ENCODE peak calls at places on chromosomes 13 and 19, in four cellular contexts. One of them, this sample, is unnamed.

GRCh38 chr19:42122691-42123607 is 9.3 kb downstream of the POU2F2 start:
- DNase-seq in activated gamma-delta T cell treated with anti-CD3 and anti-CD28 coated beads, Interleukin-2, amount 50 U/mL, for 16 hours: no peak
- DNase-seq in AG09319: no peak
- DNase-seq in SW480: no peak
- DNase-seq in this sample: no peak

GRCh38 chr19:13037161-13037560 is 41.9 kb downstream of the NFIX start:
- DNase-seq in AG09319: no peak
- DNase-seq in activated gamma-delta T cell treated with anti-CD3 and anti-CD28 coated beads, Interleukin-2, amount 50 U/mL, for 16 hours: no peak
- DNase-seq in SW480: peak
- DNase-seq in this sample: no peak

GRCh38 chr19:18725755-18726416 is 42.4 kb downstream of the CRTC1 start:
- DNase-seq in SW480: no peak
- DNase-seq in AG09319: no peak
- DNase-seq in activated gamma-delta T cell treated with anti-CD3 and anti-CD28 coated beads, Interleukin-2, amount 50 U/mL, for 16 hours: no peak
- DNase-seq in this sample: no peak

GRCh38 chr19:47428177-47428894 is 9.0 kb upstream of the MEIS3 start:
- DNase-seq in AG09319: peak
- DNase-seq in activated gamma-delta T cell treated with anti-CD3 and anti-CD28 coated beads, Interleukin-2, amount 50 U/mL, for 16 hours: peak
- DNase-seq in SW480: peak
- DNase-seq in this sample: peak

GRCh38 chr13:26760835-26761582 is 423 bp upstream of the GPR12 start:
- DNase-seq in SW480: no peak
- DNase-seq in AG09319: no peak
- DNase-seq in activated gamma-delta T cell treated with anti-CD3 and anti-CD28 coated beads, Interleukin-2, amount 50 U/mL, for 16 hours: no peak
- DNase-seq in this sample: no peak

GRCh38 chr13:113907637-113908617 is 44.1 kb upstream of the GAS6 start:
- DNase-seq in SW480: peak
- DNase-seq in AG09319: no peak
- DNase-seq in activated gamma-delta T cell treated with anti-CD3 and anti-CD28 coated beads, Interleukin-2, amount 50 U/mL, for 16 hours: no peak
- DNase-seq in this sample: peak

GRCh38 chr19:10320602-10321416 is 5.0 kb upstream of the FDX2 start:
- DNase-seq in SW480: no peak
- DNase-seq in activated gamma-delta T cell treated with anti-CD3 and anti-CD28 coated beads, Interleukin-2, amount 50 U/mL, for 16 hours: no peak
- DNase-seq in AG09319: no peak
- DNase-seq in this sample: no peak

GRCh38 chr13:100443998-100444328 is 144.6 kb downstream of the GGACT start:
- DNase-seq in AG09319: no peak
- DNase-seq in SW480: no peak
- DNase-seq in activated gamma-delta T cell treated with anti-CD3 and anti-CD28 coated beads, Interleukin-2, amount 50 U/mL, for 16 hours: no peak
- DNase-seq in this sample: no peak

GRCh38 chr13:24036115-24036514 is 124.4 kb upstream of the SPATA13 start:
- DNase-seq in activated gamma-delta T cell treated with anti-CD3 and anti-CD28 coated beads, Interleukin-2, amount 50 U/mL, for 16 hours: no peak
- DNase-seq in SW480: no peak
- DNase-seq in AG09319: no peak
- DNase-seq in this sample: no peak

GRCh38 chr13:20232556-20233277 is 598 bp upstream of the GJB6 start:
- DNase-seq in SW480: no peak
- DNase-seq in AG09319: no peak
- DNase-seq in activated gamma-delta T cell treated with anti-CD3 and anti-CD28 coated beads, Interleukin-2, amount 50 U/mL, for 16 hours: no peak
- DNase-seq in this sample: no peak

GRCh38 chr19:10603084-10603872 is 16.2 kb upstream of the AP1M2 start:
- DNase-seq in activated gamma-delta T cell treated with anti-CD3 and anti-CD28 coated beads, Interleukin-2, amount 50 U/mL, for 16 hours: peak
- DNase-seq in SW480: no peak
- DNase-seq in AG09319: no peak
- DNase-seq in this sample: no peak

GRCh38 chr13:35292329-35292728 is 184.2 kb downstream of the MAB21L1 start:
- DNase-seq in SW480: no peak
- DNase-seq in AG09319: no peak
- DNase-seq in activated gamma-delta T cell treated with anti-CD3 and anti-CD28 coated beads, Interleukin-2, amount 50 U/mL, for 16 hours: no peak
- DNase-seq in this sample: no peak

GRCh38 chr19:29524912-29525870 is 603 bp upstream of the VSTM2B start:
- DNase-seq in AG09319: no peak
- DNase-seq in SW480: no peak
- DNase-seq in activated gamma-delta T cell treated with anti-CD3 and anti-CD28 coated beads, Interleukin-2, amount 50 U/mL, for 16 hours: no peak
- DNase-seq in this sample: no peak

GRCh38 chr19:40612831-40613668 is 11.9 kb downstream of the LTBP4 start:
- DNase-seq in SW480: no peak
- DNase-seq in activated gamma-delta T cell treated with anti-CD3 and anti-CD28 coated beads, Interleukin-2, amount 50 U/mL, for 16 hours: peak
- DNase-seq in AG09319: no peak
- DNase-seq in this sample: no peak

GRCh38 chr13:90640976-90641375 is 706.5 kb upstream of the MIR17HG start:
- DNase-seq in SW480: no peak
- DNase-seq in AG09319: no peak
- DNase-seq in activated gamma-delta T cell treated with anti-CD3 and anti-CD28 coated beads, Interleukin-2, amount 50 U/mL, for 16 hours: no peak
- DNase-seq in this sample: no peak

GRCh38 chr19:13899912-13900584 is 5.9 kb downstream of the BRME1 start:
- DNase-seq in activated gamma-delta T cell treated with anti-CD3 and anti-CD28 coated beads, Interleukin-2, amount 50 U/mL, for 16 hours: no peak
- DNase-seq in SW480: no peak
- DNase-seq in AG09319: no peak
- DNase-seq in this sample: no peak

GRCh38 chr19:4976412-4977298 is 7.7 kb downstream of the KDM4B start:
- DNase-seq in AG09319: peak
- DNase-seq in activated gamma-delta T cell treated with anti-CD3 and anti-CD28 coated beads, Interleukin-2, amount 50 U/mL, for 16 hours: no peak
- DNase-seq in SW480: no peak
- DNase-seq in this sample: no peak

GRCh38 chr13:52713894-52714293 is 25.7 kb downstream of the CNMD start:
- DNase-seq in activated gamma-delta T cell treated with anti-CD3 and anti-CD28 coated beads, Interleukin-2, amount 50 U/mL, for 16 hours: no peak
- DNase-seq in AG09319: no peak
- DNase-seq in SW480: no peak
- DNase-seq in this sample: no peak

GRCh38 chr13:78121459-78122348 is 203.1 kb upstream of the EDNRB start:
- DNase-seq in SW480: peak
- DNase-seq in activated gamma-delta T cell treated with anti-CD3 and anti-CD28 coated beads, Interleukin-2, amount 50 U/mL, for 16 hours: no peak
- DNase-seq in AG09319: peak
- DNase-seq in this sample: no peak

GRCh38 chr19:543912-544608 is at the start of gene GZMM:
- DNase-seq in SW480: no peak
- DNase-seq in AG09319: no peak
- DNase-seq in activated gamma-delta T cell treated with anti-CD3 and anti-CD28 coated beads, Interleukin-2, amount 50 U/mL, for 16 hours: peak
- DNase-seq in this sample: no peak

GRCh38 chr19:30671622-30672051 is 299.5 kb downstream of the ZNF536 start:
- DNase-seq in SW480: no peak
- DNase-seq in activated gamma-delta T cell treated with anti-CD3 and anti-CD28 coated beads, Interleukin-2, amount 50 U/mL, for 16 hours: no peak
- DNase-seq in AG09319: no peak
- DNase-seq in this sample: no peak

GRCh38 chr19:16571689-16572331 is 405 bp downstream of the SLC35E1 start:
- DNase-seq in SW480: no peak
- DNase-seq in activated gamma-delta T cell treated with anti-CD3 and anti-CD28 coated beads, Interleukin-2, amount 50 U/mL, for 16 hours: no peak
- DNase-seq in AG09319: no peak
- DNase-seq in this sample: no peak

GRCh38 chr19:17879466-17879865 is 7.7 kb downstream of the SLC5A5 start:
- DNase-seq in activated gamma-delta T cell treated with anti-CD3 and anti-CD28 coated beads, Interleukin-2, amount 50 U/mL, for 16 hours: no peak
- DNase-seq in AG09319: no peak
- DNase-seq in SW480: no peak
- DNase-seq in this sample: no peak

GRCh38 chr13:52159159-52159982 is at the start of gene NEK3:
- DNase-seq in SW480: peak
- DNase-seq in activated gamma-delta T cell treated with anti-CD3 and anti-CD28 coated beads, Interleukin-2, amount 50 U/mL, for 16 hours: peak
- DNase-seq in AG09319: no peak
- DNase-seq in this sample: peak

GRCh38 chr19:40424637-40425449 is 949 bp downstream of the SERTAD1 start:
- DNase-seq in AG09319: no peak
- DNase-seq in activated gamma-delta T cell treated with anti-CD3 and anti-CD28 coated beads, Interleukin-2, amount 50 U/mL, for 16 hours: no peak
- DNase-seq in SW480: peak
- DNase-seq in this sample: peak

GRCh38 chr19:30566681-30567420 is 194.7 kb downstream of the ZNF536 start:
- DNase-seq in AG09319: no peak
- DNase-seq in SW480: no peak
- DNase-seq in activated gamma-delta T cell treated with anti-CD3 and anti-CD28 coated beads, Interleukin-2, amount 50 U/mL, for 16 hours: no peak
- DNase-seq in this sample: no peak

GRCh38 chr13:29676941-29677452 is 81.5 kb upstream of the SLC7A1 start:
- DNase-seq in AG09319: no peak
- DNase-seq in SW480: no peak
- DNase-seq in activated gamma-delta T cell treated with anti-CD3 and anti-CD28 coated beads, Interleukin-2, amount 50 U/mL, for 16 hours: no peak
- DNase-seq in this sample: no peak

GRCh38 chr19:11538232-11539036 is at the start of gene CNN1:
- DNase-seq in SW480: no peak
- DNase-seq in activated gamma-delta T cell treated with anti-CD3 and anti-CD28 coated beads, Interleukin-2, amount 50 U/mL, for 16 hours: no peak
- DNase-seq in AG09319: peak
- DNase-seq in this sample: no peak

GRCh38 chr19:47607564-47608073 is 1.3 kb upstream of the BICRA start:
- DNase-seq in SW480: no peak
- DNase-seq in activated gamma-delta T cell treated with anti-CD3 and anti-CD28 coated beads, Interleukin-2, amount 50 U/mL, for 16 hours: no peak
- DNase-seq in AG09319: no peak
- DNase-seq in this sample: no peak

This sample was measured in DMS 273 treated with DMSO at 0.1 percent for 48 hours.